ENCODE peak calls at places on chromosomes 13 and 19, in five cellular contexts. One of them, this sample, is unnamed.

GRCh38 chr13:99265823-99266426 is 7.7 kb upstream of the GPR18 start:
- DNase-seq in substantia nigra: no peak
- DNase-seq in foreskin fibroblast: peak; percentile 73
- DNase-seq in mesenchymal stem cell: peak; percentile 66
- DNase-seq in GM23248: peak; percentile 72
- DNase-seq in this sample: no peak

GRCh38 chr13:36981156-36981743 is 17.9 kb downstream of the ALG5 start:
- DNase-seq in GM23248: peak; percentile 75
- DNase-seq in foreskin fibroblast: peak; percentile 69
- DNase-seq in substantia nigra: no peak
- DNase-seq in mesenchymal stem cell: peak; percentile 68
- DNase-seq in this sample: no peak

GRCh38 chr19:50333737-50334617 is 4.8 kb upstream of the KCNC3 start:
- DNase-seq in substantia nigra: peak; percentile 94
- DNase-seq in foreskin fibroblast: peak; percentile 79
- DNase-seq in mesenchymal stem cell: peak; percentile 23
- DNase-seq in GM23248: peak; percentile 78
- DNase-seq in this sample: peak; percentile 82

GRCh38 chr13:48334534-48335127 is 31.1 kb downstream of the RB1 start:
- DNase-seq in GM23248: peak; percentile 59
- DNase-seq in mesenchymal stem cell: peak; percentile 49
- DNase-seq in foreskin fibroblast: peak; percentile 60
- DNase-seq in substantia nigra: no peak
- DNase-seq in this sample: no peak

GRCh38 chr19:56637976-56638555 is 4.9 kb upstream of the SMIM17 start:
- DNase-seq in GM23248: peak; percentile 81
- DNase-seq in mesenchymal stem cell: peak; percentile 52
- DNase-seq in substantia nigra: peak; percentile 22
- DNase-seq in foreskin fibroblast: peak; percentile 78
- DNase-seq in this sample: peak; percentile 41

GRCh38 chr13:28100149-28101121 is at the start of gene FLT3:
- DNase-seq in mesenchymal stem cell: peak; percentile 39
- DNase-seq in GM23248: peak; percentile 38
- DNase-seq in foreskin fibroblast: peak; percentile 40
- DNase-seq in substantia nigra: no peak
- DNase-seq in this sample: no peak

GRCh38 chr13:94613051-94613450 is 11.4 kb downstream of the GPR180 start:
- DNase-seq in foreskin fibroblast: no peak
- DNase-seq in mesenchymal stem cell: no peak
- DNase-seq in GM23248: no peak
- DNase-seq in substantia nigra: no peak
- DNase-seq in this sample: no peak

GRCh38 chr19:47232422-47233211 is 1.6 kb upstream of the BBC3 start:
- DNase-seq in substantia nigra: no peak
- DNase-seq in foreskin fibroblast: peak; percentile 82
- DNase-seq in GM23248: peak; percentile 88
- DNase-seq in mesenchymal stem cell: peak; percentile 95
- DNase-seq in this sample: no peak

GRCh38 chr19:55131421-55131820 is 14.0 kb upstream of the PPP1R12C start:
- DNase-seq in GM23248: peak; percentile 37
- DNase-seq in substantia nigra: no peak
- DNase-seq in foreskin fibroblast: peak; percentile 72
- DNase-seq in mesenchymal stem cell: no peak
- DNase-seq in this sample: no peak

GRCh38 chr13:89457977-89458376 is 1786.8 kb downstream of the SLITRK5 start:
- DNase-seq in substantia nigra: no peak
- DNase-seq in GM23248: peak; percentile 32
- DNase-seq in mesenchymal stem cell: peak; percentile 53
- DNase-seq in foreskin fibroblast: no peak
- DNase-seq in this sample: no peak

GRCh38 chr13:36858285-36858684 is 39.3 kb downstream of the RFXAP start:
- DNase-seq in substantia nigra: no peak
- DNase-seq in foreskin fibroblast: peak; percentile 63
- DNase-seq in GM23248: peak; percentile 77
- DNase-seq in mesenchymal stem cell: peak; percentile 65
- DNase-seq in this sample: peak; percentile 9

GRCh38 chr19:2308114-2308556 is at the start of gene LINGO3:
- DNase-seq in foreskin fibroblast: peak; percentile 21
- DNase-seq in substantia nigra: no peak
- DNase-seq in mesenchymal stem cell: no peak
- DNase-seq in GM23248: peak; percentile 27
- DNase-seq in this sample: no peak

GRCh38 chr19:4067396-4068057 is 828 bp upstream of the ZBTB7A start:
- DNase-seq in mesenchymal stem cell: no peak
- DNase-seq in foreskin fibroblast: no peak
- DNase-seq in GM23248: peak; percentile 36
- DNase-seq in substantia nigra: peak; percentile 55
- DNase-seq in this sample: no peak

GRCh38 chr13:111630411-111630810 is 310.0 kb downstream of the TEX29 start:
- DNase-seq in substantia nigra: no peak
- DNase-seq in GM23248: no peak
- DNase-seq in mesenchymal stem cell: no peak
- DNase-seq in foreskin fibroblast: no peak
- DNase-seq in this sample: no peak

GRCh38 chr13:105196052-105196451 is 1339.4 kb downstream of the EFNB2 start:
- DNase-seq in foreskin fibroblast: peak; percentile 31
- DNase-seq in GM23248: peak; percentile 0
- DNase-seq in mesenchymal stem cell: peak; percentile 94
- DNase-seq in substantia nigra: no peak
- DNase-seq in this sample: no peak

GRCh38 chr19:3648037-3648905 is 21.7 kb upstream of the CACTIN start:
- DNase-seq in substantia nigra: no peak
- DNase-seq in GM23248: no peak
- DNase-seq in foreskin fibroblast: no peak
- DNase-seq in mesenchymal stem cell: no peak
- DNase-seq in this sample: no peak

GRCh38 chr13:49444517-49445395 is 682 bp downstream of the SETDB2 start:
- DNase-seq in foreskin fibroblast: peak; percentile 81
- DNase-seq in substantia nigra: no peak
- DNase-seq in mesenchymal stem cell: peak; percentile 80
- DNase-seq in GM23248: peak; percentile 83
- DNase-seq in this sample: no peak

GRCh38 chr19:56341948-56342347 is 27.3 kb upstream of the ZSCAN5A start:
- DNase-seq in GM23248: no peak
- DNase-seq in substantia nigra: no peak
- DNase-seq in mesenchymal stem cell: no peak
- DNase-seq in foreskin fibroblast: no peak
- DNase-seq in this sample: no peak

GRCh38 chr19:33292595-33293254 is 9.6 kb downstream of the CEBPA start:
- DNase-seq in GM23248: peak; percentile 80
- DNase-seq in substantia nigra: no peak
- DNase-seq in mesenchymal stem cell: no peak
- DNase-seq in foreskin fibroblast: peak; percentile 41
- DNase-seq in this sample: no peak

GRCh38 chr19:46674416-46675178 is 13.6 kb upstream of the DACT3 start:
- DNase-seq in foreskin fibroblast: no peak
- DNase-seq in GM23248: no peak
- DNase-seq in substantia nigra: no peak
- DNase-seq in mesenchymal stem cell: no peak
- DNase-seq in this sample: no peak

GRCh38 chr19:6232567-6232966 is 47.2 kb downstream of the MLLT1 start:
- DNase-seq in substantia nigra: no peak
- DNase-seq in foreskin fibroblast: peak; percentile 84
- DNase-seq in GM23248: peak; percentile 94
- DNase-seq in mesenchymal stem cell: peak; percentile 62
- DNase-seq in this sample: no peak

GRCh38 chr13:113114511-113115362 is 7.9 kb upstream of the F10 start:
- DNase-seq in foreskin fibroblast: no peak
- DNase-seq in GM23248: no peak
- DNase-seq in substantia nigra: no peak
- DNase-seq in mesenchymal stem cell: no peak
- DNase-seq in this sample: no peak

GRCh38 chr13:112879283-112879833 is 89.7 kb upstream of the MCF2L start:
- DNase-seq in mesenchymal stem cell: peak; percentile 5
- DNase-seq in foreskin fibroblast: peak; percentile 35
- DNase-seq in GM23248: peak; percentile 50
- DNase-seq in substantia nigra: no peak
- DNase-seq in this sample: no peak

GRCh38 chr13:75481176-75482069 is 546 bp downstream of the TBC1D4 start:
- DNase-seq in mesenchymal stem cell: peak; percentile 53
- DNase-seq in foreskin fibroblast: peak; percentile 73
- DNase-seq in substantia nigra: peak; percentile 58
- DNase-seq in GM23248: peak; percentile 70
- DNase-seq in this sample: no peak

GRCh38 chr19:16824658-16825311 is 4.4 kb upstream of the SIN3B start:
- DNase-seq in GM23248: peak; percentile 36
- DNase-seq in foreskin fibroblast: peak; percentile 59
- DNase-seq in substantia nigra: no peak
- DNase-seq in mesenchymal stem cell: peak; percentile 41
- DNase-seq in this sample: no peak

GRCh38 chr13:109698779-109699178 is 87.6 kb downstream of the IRS2 start:
- DNase-seq in mesenchymal stem cell: peak; percentile 78
- DNase-seq in GM23248: peak; percentile 65
- DNase-seq in substantia nigra: no peak
- DNase-seq in foreskin fibroblast: peak; percentile 59
- DNase-seq in this sample: no peak

GRCh38 chr13:25249001-25249543 is 38.2 kb downstream of the MTMR6 start:
- DNase-seq in foreskin fibroblast: peak; percentile 77
- DNase-seq in GM23248: peak; percentile 85
- DNase-seq in mesenchymal stem cell: peak; percentile 34
- DNase-seq in substantia nigra: no peak
- DNase-seq in this sample: peak; percentile 5

GRCh38 chr13:27339299-27339698 is 68.7 kb downstream of the RASL11A start:
- DNase-seq in mesenchymal stem cell: peak; percentile 47
- DNase-seq in foreskin fibroblast: peak; percentile 52
- DNase-seq in GM23248: peak; percentile 50
- DNase-seq in substantia nigra: no peak
- DNase-seq in this sample: no peak

GRCh38 chr19:2491130-2491801 is 15.3 kb downstream of the GADD45B start:
- DNase-seq in mesenchymal stem cell: peak; percentile 84
- DNase-seq in GM23248: peak; percentile 95
- DNase-seq in substantia nigra: no peak
- DNase-seq in foreskin fibroblast: peak; percentile 91
- DNase-seq in this sample: no peak

GRCh38 chr19:38514812-38515633 is 81.5 kb downstream of the RYR1 start:
- DNase-seq in mesenchymal stem cell: peak; percentile 46
- DNase-seq in GM23248: peak; percentile 71
- DNase-seq in foreskin fibroblast: peak; percentile 78
- DNase-seq in substantia nigra: peak; percentile 35
- DNase-seq in this sample: peak; percentile 44

GRCh38 chr13:98345103-98345899 is 168.2 kb upstream of the RNF113B start:
- DNase-seq in mesenchymal stem cell: no peak
- DNase-seq in substantia nigra: no peak
- DNase-seq in GM23248: no peak
- DNase-seq in foreskin fibroblast: no peak
- DNase-seq in this sample: no peak

GRCh38 chr13:43408274-43408673 is 378.5 kb downstream of the ENOX1 start:
- DNase-seq in GM23248: no peak
- DNase-seq in foreskin fibroblast: no peak
- DNase-seq in substantia nigra: no peak
- DNase-seq in mesenchymal stem cell: no peak
- DNase-seq in this sample: no peak